ENCODE peak calls at places on chromosomes 13 and 19, in eight cellular contexts. I, Z, V, T, D, J, O and R are unnamed samples.

GRCh38 chr19:39970424-39970673 is 616 bp upstream of the PSMC4 start:
- DNase-seq in Z (no peak), I (no peak), T (no peak), O (no peak), V (peak; percentile 8), J (no peak), D (no peak), R (no peak)

GRCh38 chr13:47933688-47934011 is 67.4 kb downstream of the SUCLA2 start:
- DNase-seq in T (no peak), O (no peak), V (peak; percentile 17), D (no peak), Z (no peak), J (no peak), I (no peak), R (no peak)

GRCh38 chr13:33723772-33724435 is 94.0 kb upstream of the RFC3 start:
- DNase-seq in T (peak; percentile 84), I (peak; percentile 70), V (peak; percentile 84), O (peak; percentile 77), D (peak; percentile 79), Z (peak; percentile 79), J (peak; percentile 65), R (peak; percentile 75)

GRCh38 chr19:31340059-31341025 is 8.9 kb downstream of the TSHZ3 start:
- DNase-seq in Z (no peak), I (peak; percentile 56), O (no peak), D (no peak), J (no peak), V (no peak), T (no peak), R (no peak)

GRCh38 chr19:29858621-29859020 is 46.8 kb downstream of the CCNE1 start:
- DNase-seq in T (no peak), I (no peak), V (no peak), O (no peak), D (no peak), J (no peak), Z (no peak), R (no peak)

GRCh38 chr13:76048126-76048525 is 412.0 kb downstream of the LMO7 start:
- DNase-seq in I (no peak), T (no peak), O (no peak), Z (no peak), V (no peak), J (no peak), D (no peak), R (no peak)

GRCh38 chr13:38093425-38093824 is 223.9 kb upstream of the TRPC4 start:
- DNase-seq in J (no peak), O (no peak), I (no peak), D (no peak), Z (no peak), T (no peak), V (no peak), R (no peak)

GRCh38 chr19:5046339-5047039 is 77.6 kb downstream of the KDM4B start:
- DNase-seq in T (no peak), O (no peak), V (peak; percentile 99), I (no peak), J (no peak), Z (peak; percentile 70), D (peak; percentile 80), R (peak; percentile 95)

GRCh38 chr19:48419158-48419920 is 25.9 kb downstream of the GRIN2D start:
- DNase-seq in I (no peak), O (no peak), D (no peak), J (peak; percentile 44), T (peak; percentile 60), V (peak; percentile 18), Z (no peak), R (no peak)

GRCh38 chr19:58519087-58519354 is 589 bp downstream of the ZBTB45 start:
- DNase-seq in D (peak; percentile 60), J (peak; percentile 71), T (peak; percentile 87), O (no peak), V (peak; percentile 77), I (peak; percentile 66), Z (peak; percentile 65), R (no peak)

GRCh38 chr19:55680339-55681130 is 5.5 kb downstream of the EPN1 start:
- DNase-seq in I (no peak), V (no peak), Z (no peak), T (no peak), O (no peak), J (no peak), D (no peak), R (no peak)
- H3K4me1 ChIP-seq in I (peaks cover 14% of the 10 kb centered on the region), V (peaks cover 29% of the 10 kb centered on the region), Z (peaks cover 69% of the 10 kb centered on the region), T (peaks cover 10% of the 10 kb centered on the region), O (peaks cover 9% of the 10 kb centered on the region), J (peaks cover 27% of the 10 kb centered on the region), D (peaks cover 95% of the 10 kb centered on the region), R (peaks cover 14% of the 10 kb centered on the region)

GRCh38 chr13:77328819-77329132 is 1.9 kb upstream of the MYCBP2 start:
- DNase-seq in I (no peak), Z (no peak), D (no peak), O (no peak), J (no peak), V (peak; percentile 2), T (no peak), R (no peak)
- H3K4me3 ChIP-seq in I (peak overlapping the region; percentile 86), Z (peak overlapping the region; percentile 71), D (no peak overlapping the region), O (peak overlapping the region; percentile 80), J (peak overlapping the region; percentile 77), V (peak overlapping the region; percentile 97), T (peak overlapping the region; percentile 68), R (peak overlapping the region; percentile 74)

DNA sequence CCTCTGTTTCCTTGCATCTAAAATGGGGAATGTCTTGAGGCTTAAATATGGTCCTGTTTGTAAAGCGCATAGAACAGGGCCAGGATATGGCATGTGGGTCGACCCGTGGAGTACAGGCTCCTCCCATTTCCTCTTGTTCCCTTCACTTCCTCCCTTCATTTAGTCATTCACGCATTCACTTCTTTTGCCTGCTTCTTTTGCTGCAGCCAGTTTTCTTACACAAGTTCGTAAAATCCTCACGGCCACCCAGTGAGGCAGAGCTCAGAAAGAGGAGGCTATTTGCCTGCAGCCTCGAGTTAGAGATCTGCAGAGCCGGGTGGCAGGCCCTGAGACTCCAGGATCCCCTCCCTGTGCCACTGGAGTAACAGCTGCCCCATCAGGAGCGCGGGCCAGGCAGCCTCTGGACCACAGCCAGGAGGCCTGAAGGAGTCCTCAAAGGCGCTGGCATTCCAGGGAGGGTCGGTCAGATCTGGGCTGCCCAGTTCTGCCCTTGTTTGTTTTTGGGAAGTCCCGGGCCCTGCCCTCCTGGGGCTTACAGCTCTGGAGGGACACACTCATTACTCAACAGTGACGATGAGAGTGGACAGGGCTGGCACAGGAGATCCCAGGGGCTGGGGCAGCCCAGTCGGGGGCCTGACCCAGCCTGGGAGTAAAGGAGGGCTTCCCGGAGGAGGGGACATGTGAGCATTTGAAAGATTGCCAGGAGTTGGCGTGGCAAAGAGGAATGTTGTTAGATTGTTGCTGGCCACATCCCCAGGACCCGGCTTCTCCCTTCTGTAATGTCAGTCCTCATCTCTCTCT is 4.6 kb downstream of the PPP5C start:
- DNase-seq in I (peak; percentile 49), Z (peak; percentile 84), O (no peak), D (peak; percentile 47), J (no peak), V (peak; percentile 21), T (no peak), R (no peak)
- H3K4me1 ChIP-seq in I (peaks cover 41% of the 10 kb centered on the region), Z (peaks cover 50% of the 10 kb centered on the region), O (no peaks in the 10 kb centered on the region), D (peaks cover 76% of the 10 kb centered on the region), J (peaks cover 19% of the 10 kb centered on the region), V (peaks cover 9% of the 10 kb centered on the region), T (peaks cover 13% of the 10 kb centered on the region), R (peaks cover 12% of the 10 kb centered on the region)

DNA sequence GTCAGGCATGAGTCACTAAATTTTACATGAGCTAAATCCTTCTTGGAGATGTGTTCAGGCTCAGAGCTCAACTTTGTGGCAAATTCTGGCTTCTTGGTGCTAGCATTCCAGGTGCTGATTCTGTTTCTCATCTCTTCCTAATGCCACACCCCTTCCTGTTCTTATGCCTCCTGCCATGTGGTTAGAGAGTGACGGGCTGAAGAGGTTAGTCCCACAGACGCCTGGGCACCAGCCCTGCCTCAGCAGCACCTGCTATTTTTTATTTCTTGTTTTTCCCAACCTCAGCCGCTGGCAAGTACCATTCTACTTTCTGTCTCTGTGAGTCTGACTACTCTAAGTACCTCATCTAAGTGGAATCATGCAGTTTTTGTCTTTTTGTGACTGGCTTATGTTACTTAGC is 329.5 kb downstream of the KCNRG start:
- DNase-seq in O (no peak), V (no peak), T (no peak), D (no peak), Z (no peak), J (no peak), I (no peak), R (no peak)
- H3K4me3 ChIP-seq in O (no peak overlapping the region), V (no peak overlapping the region), T (no peak overlapping the region), D (no peak overlapping the region), Z (no peak overlapping the region), J (no peak overlapping the region), I (no peak overlapping the region), R (no peak overlapping the region)

DNA sequence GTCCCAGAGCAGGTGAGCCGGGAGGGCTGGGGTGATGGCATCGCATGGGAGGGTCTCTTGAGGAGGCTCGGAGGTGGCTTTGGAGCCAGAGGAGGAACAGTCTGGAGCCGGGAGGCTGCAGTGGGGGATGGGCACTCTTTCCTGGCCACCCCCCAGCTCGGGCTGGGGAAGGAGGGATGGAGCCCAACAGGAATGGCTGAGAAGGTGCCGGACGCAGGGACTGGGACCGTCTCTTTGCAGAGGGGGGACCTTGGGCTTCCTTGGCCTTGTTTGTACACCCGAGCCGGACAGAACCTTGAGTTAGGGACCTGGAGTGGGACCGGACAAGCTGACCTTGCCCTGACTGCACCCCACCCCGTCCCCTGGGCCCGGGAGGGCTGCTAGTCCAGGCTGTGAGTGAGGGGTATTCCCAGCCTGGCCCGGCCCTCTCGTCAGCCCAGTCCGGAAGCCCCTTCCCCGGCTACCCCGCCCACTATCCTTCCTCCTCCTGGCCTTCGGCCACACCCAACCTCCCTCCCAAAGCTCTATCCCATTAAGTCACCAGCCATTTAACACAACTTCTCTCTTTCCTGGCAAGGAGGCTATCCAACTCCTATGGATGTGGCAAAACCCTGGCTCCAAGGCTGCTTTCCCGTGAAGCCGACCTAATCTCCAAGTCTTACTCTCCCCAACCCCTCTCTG is 863 bp upstream of the TBXA2R start:
- DNase-seq in O (no peak), Z (peak; percentile 53), D (no peak), V (peak; percentile 46), T (no peak), J (peak; percentile 68), I (peak; percentile 60), R (no peak)
- H3K4me1 ChIP-seq in O (peaks cover 13% of the 10 kb centered on the region), Z (peaks cover 57% of the 10 kb centered on the region), D (peaks cover 26% of the 10 kb centered on the region), V (peaks cover 16% of the 10 kb centered on the region), T (peaks cover 13% of the 10 kb centered on the region), J (peaks cover 9% of the 10 kb centered on the region), I (peaks cover 14% of the 10 kb centered on the region), R (peaks cover 3% of the 10 kb centered on the region)

DNA sequence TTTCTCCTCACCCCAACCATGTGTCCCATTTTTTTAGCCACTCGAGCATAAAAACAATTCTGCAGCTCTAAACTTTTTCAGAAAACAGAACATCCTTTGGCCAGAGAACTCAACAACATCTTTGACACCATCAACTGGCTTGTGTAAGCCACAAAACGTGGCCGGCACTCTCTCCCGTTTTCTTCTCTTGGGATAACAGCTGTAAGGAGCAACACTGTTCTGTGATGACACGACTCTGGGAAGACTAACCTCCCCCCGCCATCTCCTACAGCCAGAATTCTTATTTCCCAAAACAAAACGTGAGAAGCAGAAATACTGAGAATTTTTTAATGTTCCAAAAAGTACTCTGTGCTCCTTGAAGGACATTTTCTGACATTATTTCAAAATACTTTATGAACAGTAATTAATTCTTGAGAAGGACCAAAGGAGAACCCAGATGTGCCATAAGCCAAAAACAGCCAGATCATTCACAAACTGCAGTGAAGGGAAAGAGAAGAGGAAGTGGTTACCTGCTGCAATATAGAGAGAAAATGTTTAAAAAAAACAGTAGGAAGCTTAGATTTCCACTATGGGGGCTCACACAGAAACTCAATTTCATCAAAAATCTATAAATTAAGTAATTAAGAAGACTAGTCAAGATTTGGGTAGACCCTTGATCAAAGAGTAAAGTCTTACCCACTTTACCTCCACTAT is 25.8 kb downstream of the COL4A1 start:
- DNase-seq in Z (no peak), I (peak; percentile 66), J (no peak), O (no peak), V (no peak), T (no peak), D (no peak), R (no peak)
- H3K4me3 ChIP-seq in Z (no peak overlapping the region), I (no peak overlapping the region), J (no peak overlapping the region), O (no peak overlapping the region), V (no peak overlapping the region), T (no peak overlapping the region), D (no peak overlapping the region), R (no peak overlapping the region)